ENCODE peak calls at places on chromosomes 2 and 18, in four cellular contexts. One of them, this sample, is unnamed. For H3K4me1, the result is how much of the 10 kb centered on the place peaks cover.

GRCh38 chr2:172095905-172096660 is 6.6 kb downstream of the DLX2 start:
- DNase-seq in body of pancreas: no peak
- DNase-seq in mammary epithelial cell: no peak
- DNase-seq in adrenal gland: no peak
- DNase-seq in this sample: no peak

GRCh38 chr2:190137561-190137960 is 75.0 kb upstream of the MSTN start:
- DNase-seq in mammary epithelial cell: no peak
- DNase-seq in adrenal gland: no peak
- DNase-seq in body of pancreas: peak
- DNase-seq in this sample: no peak

GRCh38 chr2:46885376-46885775 is 30.2 kb downstream of the MCFD2 start:
- DNase-seq in adrenal gland: no peak
- DNase-seq in body of pancreas: no peak
- DNase-seq in mammary epithelial cell: no peak
- DNase-seq in this sample: no peak

GRCh38 chr18:23756590-23757540 is 67.6 kb downstream of the LAMA3 start:
- DNase-seq in body of pancreas: no peak
- DNase-seq in mammary epithelial cell: no peak
- DNase-seq in adrenal gland: no peak
- DNase-seq in this sample: no peak

GRCh38 chr18:22683196-22683676 is 249.9 kb upstream of the RBBP8 start:
- DNase-seq in adrenal gland: peak
- DNase-seq in mammary epithelial cell: peak
- DNase-seq in body of pancreas: peak
- DNase-seq in this sample: peak

GRCh38 chr2:121220995-121221394 is 64.0 kb downstream of the TFCP2L1 start:
- DNase-seq in body of pancreas: no peak
- DNase-seq in mammary epithelial cell: peak
- DNase-seq in adrenal gland: no peak
- DNase-seq in this sample: no peak

GRCh38 chr2:172962824-172963223 is 112.8 kb upstream of the MAP3K20 start:
- DNase-seq in mammary epithelial cell: peak
- DNase-seq in adrenal gland: no peak
- DNase-seq in body of pancreas: no peak
- DNase-seq in this sample: no peak

GRCh38 chr2:124081154-124081771 is 56.2 kb downstream of the CNTNAP5 start:
- DNase-seq in adrenal gland: no peak
- DNase-seq in mammary epithelial cell: no peak
- DNase-seq in body of pancreas: no peak
- DNase-seq in this sample: no peak

GRCh38 chr2:65057391-65058052 is 1.3 kb downstream of the CEP68 start:
- DNase-seq in mammary epithelial cell: peak
- DNase-seq in adrenal gland: no peak
- DNase-seq in body of pancreas: no peak
- DNase-seq in this sample: no peak

GRCh38 chr2:25757906-25758305 is 84.5 kb upstream of the DTNB start:
- DNase-seq in mammary epithelial cell: peak
- DNase-seq in body of pancreas: no peak
- DNase-seq in adrenal gland: no peak
- DNase-seq in this sample: no peak

GRCh38 chr18:54794819-54795218 is 33.5 kb upstream of the RAB27B start:
- DNase-seq in body of pancreas: no peak
- DNase-seq in mammary epithelial cell: no peak
- DNase-seq in adrenal gland: no peak
- DNase-seq in this sample: no peak

GRCh38 chr18:23356915-23357421 is 96.1 kb upstream of the RIOK3 start:
- DNase-seq in body of pancreas: no peak
- DNase-seq in mammary epithelial cell: no peak
- DNase-seq in adrenal gland: no peak
- DNase-seq in this sample: no peak

GRCh38 chr2:172416447-172417058 is 10.8 kb upstream of the ITGA6 start:
- DNase-seq in mammary epithelial cell: no peak
- DNase-seq in adrenal gland: no peak
- DNase-seq in body of pancreas: no peak
- DNase-seq in this sample: no peak

GRCh38 chr18:69948919-69949537 is 1.4 kb upstream of the CD226 start:
- DNase-seq in mammary epithelial cell: no peak
- DNase-seq in adrenal gland: no peak
- DNase-seq in body of pancreas: peak
- DNase-seq in this sample: peak

GRCh38 chr2:65040414-65041261 is 15.6 kb upstream of the CEP68 start:
- DNase-seq in mammary epithelial cell: peak
- DNase-seq in body of pancreas: peak
- DNase-seq in adrenal gland: peak
- DNase-seq in this sample: peak

GRCh38 chr2:220504890-220505564 is 877.6 kb downstream of the SLC4A3 start:
- DNase-seq in adrenal gland: no peak
- DNase-seq in body of pancreas: no peak
- DNase-seq in mammary epithelial cell: peak
- DNase-seq in this sample: no peak

GRCh38 chr2:172806426-172807008 is 70.9 kb downstream of the RAPGEF4 start:
- DNase-seq in adrenal gland: no peak
- DNase-seq in mammary epithelial cell: no peak
- DNase-seq in body of pancreas: peak
- DNase-seq in this sample: no peak

GRCh38 chr2:65015731-65016130 is 26.5 kb downstream of the SLC1A4 start:
- DNase-seq in body of pancreas: no peak
- DNase-seq in adrenal gland: no peak
- DNase-seq in mammary epithelial cell: no peak
- DNase-seq in this sample: no peak

GRCh38 chr2:38115216-38116012 is 39.5 kb upstream of the CYP1B1 start:
- DNase-seq in body of pancreas: peak
- DNase-seq in adrenal gland: peak
- DNase-seq in mammary epithelial cell: peak
- DNase-seq in this sample: peak

GRCh38 chr2:224268441-224268840 is 133.5 kb downstream of the FAM124B start:
- DNase-seq in mammary epithelial cell: peak
- DNase-seq in body of pancreas: no peak
- DNase-seq in adrenal gland: no peak
- DNase-seq in this sample: no peak

GRCh38 chr18:8654482-8655451 is 45.5 kb downstream of the RAB12 start:
- DNase-seq in body of pancreas: no peak
- DNase-seq in mammary epithelial cell: no peak
- DNase-seq in adrenal gland: no peak
- DNase-seq in this sample: no peak

GRCh38 chr2:15634846-15635490 is 43.3 kb downstream of the DDX1 start:
- DNase-seq in body of pancreas: no peak
- DNase-seq in adrenal gland: no peak
- DNase-seq in mammary epithelial cell: no peak
- DNase-seq in this sample: no peak

GRCh38 chr2:1081411-1082225 is 131.0 kb downstream of the SNTG2 start:
- DNase-seq in body of pancreas: peak
- DNase-seq in adrenal gland: no peak
- DNase-seq in mammary epithelial cell: no peak
- DNase-seq in this sample: no peak

GRCh38 chr2:30666307-30666874 is 140.9 kb downstream of the CAPN13 start:
- DNase-seq in mammary epithelial cell: peak
- DNase-seq in adrenal gland: no peak
- DNase-seq in body of pancreas: no peak
- DNase-seq in this sample: peak

GRCh38 chr2:239821694-239822075 is 203.5 kb downstream of the NDUFA10 start:
- DNase-seq in mammary epithelial cell: no peak
- DNase-seq in body of pancreas: no peak
- DNase-seq in adrenal gland: no peak
- DNase-seq in this sample: no peak

GRCh38 chr18:23784811-23785245 is 95.6 kb downstream of the LAMA3 start:
- DNase-seq in adrenal gland: no peak
- DNase-seq in mammary epithelial cell: peak
- DNase-seq in body of pancreas: no peak
- DNase-seq in this sample: no peak

GRCh38 chr2:149573760-149574159 is 13.8 kb downstream of the MMADHC start:
- DNase-seq in mammary epithelial cell: no peak
- DNase-seq in body of pancreas: no peak
- DNase-seq in adrenal gland: no peak
- DNase-seq in this sample: no peak

GRCh38 chr2:96663177-96663576 is 20.6 kb downstream of the FER1L5 start:
- DNase-seq in body of pancreas: peak
- DNase-seq in mammary epithelial cell: no peak
- DNase-seq in adrenal gland: no peak
- DNase-seq in this sample: no peak

GRCh38 chr18:47594621-47595086 is 335.8 kb downstream of the SMAD2 start:
- DNase-seq in adrenal gland: no peak
- DNase-seq in mammary epithelial cell: no peak
- DNase-seq in body of pancreas: no peak
- DNase-seq in this sample: no peak

GRCh38 chr2:201452856-201453643 is 1.5 kb downstream of the STRADB start:
- DNase-seq in body of pancreas: no peak
- DNase-seq in adrenal gland: no peak
- DNase-seq in mammary epithelial cell: no peak
- DNase-seq in this sample: no peak

GRCh38 chr2:47011264-47011663 is 95.7 kb upstream of the MCFD2 start:
- DNase-seq in mammary epithelial cell: no peak
- DNase-seq in adrenal gland: no peak
- DNase-seq in body of pancreas: no peak
- DNase-seq in this sample: no peak

GRCh38 chr2:231037731-231038482 is 584 bp downstream of the C2orf72 start:
- DNase-seq in mammary epithelial cell: no peak
- DNase-seq in body of pancreas: peak
- DNase-seq in adrenal gland: no peak
- DNase-seq in this sample: no peak
- H3K27ac ChIP-seq in mammary epithelial cell: no peak
- H3K27ac ChIP-seq in body of pancreas: peak
- H3K27ac ChIP-seq in adrenal gland: no peak
- H3K27ac ChIP-seq in this sample: no peak

DNA sequence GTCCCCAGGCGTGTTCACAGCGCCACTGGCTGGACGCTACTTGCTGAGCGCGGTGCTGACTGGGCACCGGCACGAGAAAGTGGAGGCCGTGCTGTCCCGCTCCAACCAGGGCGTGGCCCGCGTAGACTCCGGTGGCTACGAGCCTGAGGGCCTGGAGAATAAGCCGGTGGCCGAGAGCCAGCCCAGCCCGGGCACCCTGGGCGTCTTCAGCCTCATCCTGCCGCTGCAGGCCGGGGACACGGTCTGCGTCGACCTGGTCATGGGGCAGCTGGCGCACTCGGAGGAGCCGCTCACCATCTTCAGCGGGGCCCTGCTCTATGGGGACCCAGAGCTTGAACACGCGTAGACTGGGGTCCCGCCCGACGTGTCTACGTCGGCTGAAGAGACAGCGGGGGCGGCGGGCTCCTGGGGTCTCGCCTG is 892 bp upstream of the KHK start:
- DNase-seq in adrenal gland: peak
- DNase-seq in body of pancreas: peak
- DNase-seq in mammary epithelial cell: peak
- DNase-seq in this sample: peak
- H3K4me1 ChIP-seq in adrenal gland: under half
- H3K4me1 ChIP-seq in body of pancreas: under half
- H3K4me1 ChIP-seq in mammary epithelial cell: under half
- H3K4me1 ChIP-seq in this sample: under half

GRCh38 chr2:73776381-73776780 is 3.5 kb downstream of the DUSP11 start:
- DNase-seq in body of pancreas: no peak
- DNase-seq in mammary epithelial cell: no peak
- DNase-seq in adrenal gland: no peak
- DNase-seq in this sample: no peak

GRCh38 chr2:73780242-73780582 is 309 bp upstream of the DUSP11 start:
- DNase-seq in adrenal gland: no peak
- DNase-seq in mammary epithelial cell: no peak
- DNase-seq in body of pancreas: no peak
- DNase-seq in this sample: no peak

GRCh38 chr2:73779472-73780241 is at the start of gene DUSP11:
- DNase-seq in mammary epithelial cell: peak
- DNase-seq in body of pancreas: peak
- DNase-seq in adrenal gland: peak
- DNase-seq in this sample: peak

GRCh38 chr2:73772819-73773218 is 7.1 kb downstream of the DUSP11 start:
- DNase-seq in adrenal gland: no peak
- DNase-seq in mammary epithelial cell: no peak
- DNase-seq in body of pancreas: no peak
- DNase-seq in this sample: no peak

DNA sequence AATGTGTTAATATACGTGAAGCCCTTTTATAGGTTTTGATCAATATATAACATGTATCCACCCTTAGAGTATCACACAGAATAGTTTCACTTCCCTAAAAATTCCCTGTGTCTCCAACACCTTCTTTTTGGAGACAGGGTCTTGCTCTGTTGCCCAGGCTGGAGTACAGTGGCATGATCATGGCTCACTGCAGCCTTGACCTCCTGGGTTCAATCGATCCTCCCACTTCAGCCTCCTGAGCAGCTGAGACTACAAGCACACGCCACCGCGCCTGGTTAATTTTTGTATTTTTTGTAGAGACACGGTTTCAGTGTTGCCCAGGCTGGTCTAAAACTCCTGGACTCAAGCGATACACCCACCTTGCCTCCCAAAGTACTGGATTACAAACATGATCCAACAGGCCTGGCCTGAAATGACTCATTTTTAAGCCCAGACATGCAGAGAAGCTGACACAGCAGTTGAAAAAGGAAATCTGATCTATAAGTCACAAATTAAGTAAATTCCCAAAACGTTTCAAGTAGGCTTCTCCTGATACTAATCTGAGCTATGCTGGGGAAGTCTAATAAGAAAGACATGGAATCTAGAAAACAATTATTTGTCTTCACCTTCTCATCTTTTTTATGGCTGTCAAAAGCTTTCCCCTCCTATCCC is 2.9 kb downstream of the DUSP11 start:
- DNase-seq in mammary epithelial cell: peak
- DNase-seq in adrenal gland: no peak
- DNase-seq in body of pancreas: no peak
- DNase-seq in this sample: no peak
- H3K27ac ChIP-seq in mammary epithelial cell: peak
- H3K27ac ChIP-seq in adrenal gland: no peak
- H3K27ac ChIP-seq in body of pancreas: no peak
- H3K27ac ChIP-seq in this sample: no peak

GRCh38 chr2:59997371-59997770 is 556.1 kb downstream of the BCL11A start:
- DNase-seq in adrenal gland: no peak
- DNase-seq in mammary epithelial cell: no peak
- DNase-seq in body of pancreas: no peak
- DNase-seq in this sample: no peak

GRCh38 chr2:59998324-59998723 is 555.1 kb downstream of the BCL11A start:
- DNase-seq in adrenal gland: no peak
- DNase-seq in mammary epithelial cell: no peak
- DNase-seq in body of pancreas: no peak
- DNase-seq in this sample: no peak

GRCh38 chr2:60000681-60001080 is 552.8 kb downstream of the BCL11A start:
- DNase-seq in adrenal gland: no peak
- DNase-seq in mammary epithelial cell: peak
- DNase-seq in body of pancreas: no peak
- DNase-seq in this sample: no peak

GRCh38 chr2:59993721-59994120 is 559.7 kb downstream of the BCL11A start:
- DNase-seq in body of pancreas: no peak
- DNase-seq in adrenal gland: no peak
- DNase-seq in mammary epithelial cell: peak
- DNase-seq in this sample: no peak

GRCh38 chr2:59996830-59997229 is 556.6 kb downstream of the BCL11A start:
- DNase-seq in mammary epithelial cell: no peak
- DNase-seq in adrenal gland: no peak
- DNase-seq in body of pancreas: no peak
- DNase-seq in this sample: no peak
- H3K4me1 ChIP-seq in mammary epithelial cell: under half
- H3K4me1 ChIP-seq in adrenal gland: under half
- H3K4me1 ChIP-seq in body of pancreas: under half
- H3K4me1 ChIP-seq in this sample: under half